ENCODE peak calls at places on chromosomes 6 and 20, in four cellular contexts. O is A549, J is fibroblast of lung, L is PC-3. H is an unnamed sample. For H3K4me1, the result is how much of the 10 kb centered on the place peaks cover.

GRCh38 chr6:66068907-66069306 is 361.9 kb upstream of the EYS start:
- DNase-seq in O (no peak), J (no peak), L (no peak), H (no peak)

GRCh38 chr6:33632603-33633039 is 11.5 kb downstream of the ITPR3 start:
- DNase-seq in O (peak), J (peak), L (peak), H (peak)

GRCh38 chr6:19465760-19466159 is 371.4 kb upstream of the ID4 start:
- DNase-seq in O (peak), J (peak), L (peak), H (no peak)

GRCh38 chr20:15900443-15900842 is 672.8 kb downstream of the KIF16B start:
- DNase-seq in O (no peak), J (peak), L (peak), H (no peak)

GRCh38 chr6:30914854-30915590 is 984 bp downstream of the VARS2 start:
- DNase-seq in O (no peak), J (no peak), L (no peak), H (no peak)

GRCh38 chr20:4060856-4061440 is 45.6 kb upstream of the RNF24 start:
- DNase-seq in O (no peak), J (no peak), L (no peak), H (no peak)

GRCh38 chr6:138541793-138542481 is 42.6 kb upstream of the NHSL1 start:
- DNase-seq in O (no peak), J (peak), L (no peak), H (no peak)

GRCh38 chr20:41218466-41218865 is 81.1 kb downstream of the PLCG1 start:
- DNase-seq in O (no peak), J (peak), L (no peak), H (no peak)

GRCh38 chr6:125910518-125910917 is 46.1 kb upstream of the HINT3 start:
- DNase-seq in O (no peak), J (peak), L (peak), H (no peak)

GRCh38 chr6:166167801-166168615 is at the start of gene TBXT:
- DNase-seq in O (peak), J (peak), L (no peak), H (no peak)

GRCh38 chr6:63521475-63522210 is 50.6 kb upstream of the LOC128125822 start:
- DNase-seq in O (no peak), J (no peak), L (no peak), H (no peak)

GRCh38 chr6:16592550-16592892 is 168.7 kb downstream of the ATXN1 start:
- DNase-seq in O (no peak), J (peak), L (no peak), H (no peak)

GRCh38 chr20:59469266-59470252 is 134.8 kb upstream of the PHACTR3 start:
- DNase-seq in O (no peak), J (no peak), L (no peak), H (no peak)

GRCh38 chr6:14716499-14717146 is 529.2 kb upstream of the JARID2 start:
- DNase-seq in O (no peak), J (no peak), L (no peak), H (no peak)

GRCh38 chr6:111745636-111746035 is 127.6 kb downstream of the FYN start:
- DNase-seq in O (no peak), J (no peak), L (no peak), H (no peak)

GRCh38 chr6:119609865-119610264 is 260.3 kb upstream of the MAN1A1 start:
- DNase-seq in O (no peak), J (no peak), L (no peak), H (no peak)

GRCh38 chr20:2750343-2751251 is 49.8 kb downstream of the CPXM1 start:
- DNase-seq in O (peak), J (peak), L (peak), H (peak)

GRCh38 chr6:154569136-154569862 is 58.8 kb upstream of the CNKSR3 start:
- DNase-seq in O (no peak), J (no peak), L (no peak), H (no peak)

GRCh38 chr6:161411265-161411944 is 137.5 kb upstream of the AGPAT4 start:
- DNase-seq in O (no peak), J (peak), L (peak), H (no peak)

GRCh38 chr20:1803216-1804128 is 91.7 kb upstream of the SIRPA start:
- DNase-seq in O (no peak), J (peak), L (no peak), H (peak)

GRCh38 chr6:144134737-144135136 is 15.6 kb upstream of the STX11 start:
- DNase-seq in O (no peak), J (no peak), L (peak), H (no peak)

GRCh38 chr6:168873266-168873665 is 380.4 kb downstream of the THBS2 start:
- DNase-seq in O (no peak), J (no peak), L (no peak), H (no peak)

GRCh38 chr20:45011108-45011526 is 44.8 kb downstream of the STK4 start:
- DNase-seq in O (peak), J (peak), L (peak), H (peak)

GRCh38 chr6:121608270-121608669 is 172.8 kb downstream of the GJA1 start:
- DNase-seq in O (no peak), J (no peak), L (no peak), H (no peak)

GRCh38 chr6:41786451-41787218 is 859 bp upstream of the TOMM6 start:
- DNase-seq in O (peak), J (peak), L (peak), H (peak)

GRCh38 chr6:85892346-85892745 is 249.7 kb upstream of the SYNCRIP start:
- DNase-seq in O (no peak), J (no peak), L (no peak), H (no peak)

GRCh38 chr6:11309947-11310665 is 77.6 kb upstream of the NEDD9 start:
- DNase-seq in O (no peak), J (no peak), L (peak), H (no peak)

GRCh38 chr6:45630801-45631200 is 253.1 kb upstream of the SUPT3H start:
- DNase-seq in O (no peak), J (no peak), L (peak), H (no peak)

GRCh38 chr6:109939654-109940053 is 38.5 kb upstream of the GPR6 start:
- DNase-seq in O (no peak), J (peak), L (peak), H (no peak)

GRCh38 chr6:47428746-47429664 is 48.6 kb upstream of the CD2AP start:
- DNase-seq in O (no peak), J (no peak), L (no peak), H (no peak)

GRCh38 chr20:5080384-5080877 is 39.3 kb downstream of the PCNA start:
- DNase-seq in O (no peak), J (peak), L (no peak), H (peak)

GRCh38 chr20:20710847-20711315 is 1.6 kb downstream of the RALGAPA2 start:
- DNase-seq in O (no peak), J (no peak), L (peak), H (peak)

GRCh38 chr6:168906251-168906845 is 347.3 kb downstream of the THBS2 start:
- DNase-seq in O (no peak), J (no peak), L (no peak), H (no peak)

DNA sequence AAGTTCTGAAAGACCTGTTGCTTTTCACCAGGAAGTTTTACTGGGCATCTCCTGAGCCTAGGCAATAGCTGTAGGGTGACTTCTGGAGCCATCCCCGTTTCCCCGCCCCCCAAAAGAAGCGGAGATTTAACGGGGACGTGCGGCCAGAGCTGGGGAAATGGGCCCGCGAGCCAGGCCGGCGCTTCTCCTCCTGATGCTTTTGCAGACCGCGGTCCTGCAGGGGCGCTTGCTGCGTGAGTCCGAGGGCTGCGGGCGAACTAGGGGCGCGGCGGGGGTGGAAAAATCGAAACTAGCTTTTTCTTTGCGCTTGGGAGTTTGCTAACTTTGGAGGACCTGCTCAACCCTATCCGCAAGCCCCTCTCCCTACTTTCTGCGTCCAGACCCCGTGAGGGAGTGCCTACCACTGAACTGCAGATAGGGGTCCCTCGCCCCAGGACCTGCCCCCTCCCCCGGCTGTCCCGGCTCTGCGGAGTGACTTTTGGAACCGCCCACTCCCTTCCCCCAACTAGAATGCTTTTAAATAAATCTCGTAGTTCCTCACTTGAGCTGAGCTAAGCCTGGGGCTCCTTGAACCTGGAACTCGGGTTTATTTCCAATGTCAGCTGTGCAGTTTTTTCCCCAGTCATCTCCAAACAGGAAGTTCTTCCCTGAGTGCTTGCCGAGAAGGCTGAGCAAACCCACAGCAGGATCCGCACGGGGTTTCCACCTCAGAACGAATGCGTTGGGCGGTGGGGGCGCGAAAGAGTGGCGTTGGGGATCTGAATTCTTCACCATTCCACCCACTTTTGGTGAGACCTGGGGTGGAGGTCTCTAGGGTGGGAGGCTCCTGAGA is at the start of gene HFE:
- DNase-seq in O (peak), J (peak), L (no peak), H (peak)
- TF ChIP-seq CTCF in O (no peak), J (peak), L (no peak), H (no peak)

GRCh38 chr6:56540232-56540631 is 102.5 kb downstream of the DST start:
- DNase-seq in O (no peak), J (no peak), L (no peak), H (no peak)

GRCh38 chr6:56540950-56541600 is 101.6 kb downstream of the DST start:
- DNase-seq in O (no peak), J (peak), L (peak), H (no peak)

GRCh38 chr6:56537223-56537770 is 105.4 kb downstream of the DST start:
- DNase-seq in O (no peak), J (no peak), L (no peak), H (no peak)

GRCh38 chr6:56539503-56540105 is 103.1 kb downstream of the DST start:
- DNase-seq in O (no peak), J (no peak), L (peak), H (no peak)

DNA sequence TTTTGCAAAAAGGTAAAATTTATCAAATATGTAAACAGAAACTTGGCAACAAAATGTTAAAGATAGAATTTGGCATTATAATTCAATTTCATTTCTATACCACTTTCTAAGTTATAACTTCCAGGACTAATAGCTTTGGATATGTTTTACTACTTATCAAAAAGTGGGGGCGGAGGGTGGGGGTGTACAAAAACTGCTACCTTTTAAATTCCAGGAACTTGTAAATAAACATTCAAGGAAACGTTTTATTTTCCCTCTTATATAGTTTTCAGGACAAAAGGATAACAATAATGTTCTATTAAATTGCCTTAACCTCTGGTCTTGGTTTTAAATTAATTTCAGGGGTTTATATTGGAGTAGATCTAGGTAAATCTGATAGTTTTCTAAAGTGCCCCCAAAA is 103.8 kb downstream of the DST start:
- DNase-seq in O (no peak), J (no peak), L (no peak), H (no peak)
- H3K4me1 ChIP-seq in O (under half), J (under half), L (half or more), H (under half)

GRCh38 chr20:50447102-50447804 is 62.9 kb upstream of the PTPN1 start:
- DNase-seq in O (no peak), J (no peak), L (no peak), H (no peak)
- H3K27ac ChIP-seq in O (peak), J (no peak), L (no peak), H (peak)

GRCh38 chr6:69732640-69733039 is 64.2 kb downstream of the LMBRD1 start:
- DNase-seq in O (no peak), J (no peak), L (peak), H (no peak)
- TF ChIP-seq CTCF in O (no peak), J (peak), L (peak), H (no peak)

DNA sequence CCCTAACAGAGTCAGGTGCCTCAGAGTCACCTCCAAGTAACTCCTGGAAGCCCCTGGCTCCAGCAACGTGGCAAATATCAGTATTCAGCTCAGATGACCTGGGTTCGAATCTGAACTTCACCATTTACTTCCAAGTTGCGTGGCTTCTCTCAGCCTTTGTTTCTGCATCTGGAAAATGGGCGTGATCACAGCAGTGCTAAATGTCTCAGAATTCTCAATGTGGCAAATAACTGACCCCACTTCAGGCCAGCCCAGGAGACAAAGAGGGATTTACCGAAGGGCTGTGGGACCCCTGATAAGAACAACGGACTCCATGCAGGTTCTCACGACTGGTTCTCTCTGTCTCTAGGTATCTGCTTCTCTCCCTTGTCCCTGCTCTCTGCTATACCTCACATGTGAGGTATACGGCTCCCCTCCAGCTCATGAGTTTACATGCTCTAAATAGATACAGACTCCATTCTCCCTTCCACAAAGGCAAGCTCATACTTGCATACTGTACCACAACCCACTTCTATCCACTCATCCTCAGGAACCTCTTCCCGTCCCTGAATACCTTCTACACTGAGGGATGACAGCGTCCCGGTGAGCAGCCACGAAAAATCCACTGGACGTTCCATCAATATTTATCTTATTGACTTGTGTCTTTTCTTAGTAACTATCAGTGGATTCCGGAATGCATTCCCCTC is 84.1 kb downstream of the SNX5 start:
- DNase-seq in O (no peak), J (no peak), L (no peak), H (no peak)
- H3K4me1 ChIP-seq in O (under half), J (under half), L (under half), H (under half)

GRCh38 chr6:158722176-158722729 is 72.4 kb downstream of the SYTL3 start:
- DNase-seq in O (no peak), J (no peak), L (no peak), H (no peak)
- H3K27ac ChIP-seq in O (peak), J (no peak), L (no peak), H (no peak)

GRCh38 chr6:147841749-147842148 is 333.3 kb downstream of the SAMD5 start:
- DNase-seq in O (no peak), J (no peak), L (no peak), H (no peak)

GRCh38 chr6:147834377-147834776 is 325.9 kb downstream of the SAMD5 start:
- DNase-seq in O (no peak), J (no peak), L (no peak), H (no peak)

GRCh38 chr6:147833607-147834006 is 325.1 kb downstream of the SAMD5 start:
- DNase-seq in O (no peak), J (no peak), L (no peak), H (no peak)

DNA sequence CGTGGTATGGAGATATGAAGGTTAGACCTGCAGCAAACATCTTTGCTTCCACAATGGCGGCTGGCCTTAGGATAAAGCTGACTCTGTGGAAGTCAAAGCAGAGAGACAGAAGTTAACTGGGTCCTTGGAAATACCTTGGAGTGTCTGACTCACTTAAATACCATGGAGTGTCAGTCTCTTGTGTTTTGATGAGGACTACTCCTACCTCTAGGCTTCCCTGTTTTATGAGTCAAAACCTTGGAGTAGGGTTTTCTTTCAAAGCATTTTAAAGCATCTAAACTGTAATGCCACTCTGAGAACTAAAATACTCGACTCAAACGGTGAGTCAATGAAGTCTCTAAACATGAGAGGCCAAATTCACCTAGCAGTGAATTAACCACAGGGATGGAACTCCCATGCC is 329.1 kb downstream of the SAMD5 start:
- DNase-seq in O (no peak), J (peak), L (no peak), H (no peak)
- TF ChIP-seq CTCF in O (no peak), J (no peak), L (no peak), H (no peak)

DNA sequence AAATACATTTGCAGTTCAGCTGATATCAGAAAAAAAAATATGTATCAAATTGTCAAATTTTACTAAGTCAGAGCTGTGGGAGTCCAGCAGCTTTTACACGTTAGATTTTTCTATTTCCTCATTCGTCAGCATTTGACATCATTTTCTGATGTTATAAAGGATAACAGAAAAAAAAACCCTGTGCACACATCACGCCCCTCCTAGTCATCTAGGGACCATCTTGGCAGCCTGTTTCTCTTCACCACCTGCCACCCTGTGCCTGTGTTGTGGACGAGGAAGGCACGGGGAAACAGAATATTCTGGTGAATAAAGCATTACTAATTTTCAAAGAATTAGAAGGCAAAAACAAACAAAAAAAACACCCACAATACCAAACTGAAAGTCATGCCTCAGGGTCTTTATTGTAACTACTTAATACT is 12.4 kb downstream of the B4GALT5 start:
- DNase-seq in O (no peak), J (peak), L (peak), H (no peak)
- H3K4me1 ChIP-seq in O (half or more), J (under half), L (half or more), H (under half)

DNA sequence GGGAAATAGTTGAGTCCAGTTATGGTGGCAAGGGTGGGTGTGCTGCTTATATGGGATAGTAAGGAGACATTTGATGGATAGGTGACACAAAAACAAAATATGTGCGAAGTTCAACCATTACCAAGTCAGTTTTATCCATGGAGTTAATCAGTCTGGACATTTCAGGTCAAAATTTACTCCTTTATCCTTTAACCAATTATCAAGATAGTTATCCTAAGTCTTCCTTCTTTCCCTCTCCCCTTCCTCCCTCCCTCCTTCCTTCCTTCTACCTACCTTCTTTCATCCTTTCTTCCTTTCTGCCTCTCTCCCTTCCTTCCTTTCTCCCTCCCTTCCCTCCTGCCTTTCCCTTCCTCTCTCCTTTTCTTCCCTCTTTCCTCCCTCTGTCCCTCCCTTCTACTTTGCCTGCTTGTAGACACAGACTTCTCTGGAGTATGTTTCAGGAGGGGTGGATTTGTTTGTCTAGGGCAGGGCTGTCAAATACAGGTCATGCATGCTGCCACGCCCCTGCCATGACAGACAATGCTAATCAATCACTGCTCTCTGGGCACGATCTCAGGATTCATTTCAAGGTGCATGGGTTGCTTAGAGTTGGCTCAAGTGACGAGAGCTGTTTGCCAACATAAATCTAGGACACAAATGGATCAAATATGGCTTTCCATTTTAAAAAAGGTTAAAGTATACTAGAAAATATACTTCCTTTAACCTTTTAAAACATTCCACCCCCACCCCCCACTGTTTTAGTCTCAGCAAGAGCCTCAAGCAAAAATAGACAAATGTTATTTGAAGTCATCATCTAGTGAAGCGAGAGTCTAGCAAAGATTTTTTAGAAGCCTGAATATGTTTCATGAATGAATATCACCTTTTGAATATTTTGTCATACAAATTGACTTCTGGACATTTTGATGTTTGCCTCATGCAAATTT is 281.6 kb upstream of the CITED2 start:
- DNase-seq in O (peak), J (no peak), L (peak), H (peak)
- H3K27ac ChIP-seq in O (peak), J (no peak), L (peak), H (peak)